ENCODE peak calls at places on chromosome 3, in seven cellular contexts. Q is astrocyte of the spinal cord, Y is psoas muscle, E is hepatocyte, A is AG10803, O is tibial nerve, R is neuronal stem cell. J is an unnamed sample.

GRCh38 chr3:56111651-56112250 is 356.5 kb downstream of the ERC2 start:
- DNase-seq in Q (no peak), Y (no peak), E (no peak), A (peak), O (no peak), R (no peak), J (no peak)

GRCh38 chr3:105610473-105610872 is 243.8 kb downstream of the ALCAM start:
- DNase-seq in Q (no peak), Y (no peak), E (no peak), A (no peak), O (no peak), R (no peak), J (no peak)

GRCh38 chr3:54733079-54733478 is 194.8 kb downstream of the LRTM1 start:
- DNase-seq in Q (no peak), Y (no peak), E (no peak), A (no peak), O (no peak), R (no peak), J (no peak)

GRCh38 chr3:163919154-163919553 is 1159.1 kb downstream of the SI start:
- DNase-seq in Q (no peak), Y (no peak), E (no peak), A (no peak), O (no peak), R (no peak), J (no peak)

GRCh38 chr3:177478170-177478859 is 281.0 kb upstream of the TBL1XR1 start:
- DNase-seq in Q (peak), Y (no peak), E (peak), A (peak), O (no peak), R (no peak), J (no peak)

GRCh38 chr3:50573566-50574279 is 4.4 kb downstream of the HEMK1 start:
- DNase-seq in Q (no peak), Y (no peak), E (no peak), A (no peak), O (no peak), R (no peak), J (no peak)

GRCh38 chr3:141217389-141217788 is 14.2 kb upstream of the PXYLP1 start:
- DNase-seq in Q (no peak), Y (no peak), E (no peak), A (no peak), O (no peak), R (no peak), J (no peak)

GRCh38 chr3:172530566-172530965 is 7.3 kb upstream of the TNFSF10 start:
- DNase-seq in Q (no peak), Y (no peak), E (no peak), A (no peak), O (no peak), R (no peak), J (no peak)

GRCh38 chr3:99781761-99782160 is 35.9 kb upstream of the CMSS1 start:
- DNase-seq in Q (peak), Y (no peak), E (no peak), A (peak), O (no peak), R (no peak), J (no peak)

GRCh38 chr3:50454671-50455070 is 48.8 kb downstream of the CACNA2D2 start:
- DNase-seq in Q (no peak), Y (no peak), E (no peak), A (no peak), O (no peak), R (no peak), J (no peak)

GRCh38 chr3:187922704-187923393 is 177.6 kb upstream of the BCL6 start:
- DNase-seq in Q (peak), Y (no peak), E (no peak), A (peak), O (no peak), R (no peak), J (no peak)

GRCh38 chr3:99108508-99108907 is 207.0 kb upstream of the DCBLD2 start:
- DNase-seq in Q (peak), Y (no peak), E (no peak), A (peak), O (no peak), R (no peak), J (no peak)

GRCh38 chr3:61579685-61580084 is 18.3 kb downstream of the PTPRG start:
- DNase-seq in Q (no peak), Y (no peak), E (no peak), A (no peak), O (no peak), R (no peak), J (no peak)

GRCh38 chr3:97991278-97991652 is 19.0 kb upstream of the RIOX2 start:
- DNase-seq in Q (no peak), Y (no peak), E (no peak), A (no peak), O (no peak), R (no peak), J (no peak)

GRCh38 chr3:12963869-12964712 is 109.1 kb downstream of the IQSEC1 start:
- DNase-seq in Q (peak), Y (peak), E (no peak), A (peak), O (no peak), R (no peak), J (peak)

DNA sequence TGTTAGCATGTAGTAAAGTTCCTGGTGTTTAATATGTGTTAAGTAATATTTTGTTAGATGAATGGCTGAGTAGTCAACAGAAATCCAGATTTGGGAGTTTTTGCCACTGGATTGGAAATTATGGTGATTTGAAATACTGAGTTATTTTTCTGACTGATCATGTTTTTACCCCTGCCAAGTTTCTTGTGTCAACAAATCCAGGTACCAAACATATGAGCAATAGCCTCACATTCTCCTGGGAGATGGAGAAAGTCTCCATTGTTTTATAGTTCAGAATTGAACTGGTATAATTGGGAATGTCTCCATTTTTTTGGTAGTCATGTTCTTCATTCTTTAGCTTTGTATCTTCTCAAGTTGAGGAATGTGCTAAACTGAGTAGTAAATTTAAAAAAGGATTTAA is 767.2 kb upstream of the LMCD1 start:
- DNase-seq in Q (peak), Y (no peak), E (no peak), A (no peak), O (no peak), R (no peak), J (no peak)
- H3K4me3 ChIP-seq in Q (no peak), Y (no peak), E (no peak), A (no peak), O (no peak), R (no peak), J (no peak)

GRCh38 chr3:24225027-24225743 is 269.5 kb downstream of the THRB start:
- DNase-seq in Q (no peak), Y (no peak), E (no peak), A (no peak), O (no peak), R (no peak), J (no peak)

GRCh38 chr3:24226402-24226801 is 268.2 kb downstream of the THRB start:
- DNase-seq in Q (no peak), Y (no peak), E (no peak), A (no peak), O (no peak), R (no peak), J (no peak)

GRCh38 chr3:24215518-24215917 is 270.4 kb downstream of the NR1D2 start:
- DNase-seq in Q (no peak), Y (no peak), E (no peak), A (no peak), O (no peak), R (no peak), J (no peak)

GRCh38 chr3:24222165-24222805 is 272.4 kb downstream of the THRB start:
- DNase-seq in Q (no peak), Y (no peak), E (no peak), A (peak), O (no peak), R (no peak), J (no peak)

GRCh38 chr3:24220859-24221657 is 273.6 kb downstream of the THRB start:
- DNase-seq in Q (peak), Y (peak), E (peak), A (peak), O (no peak), R (no peak), J (no peak)
- H3K4me3 ChIP-seq in Q (no peak), Y (no peak), E (no peak), A (no peak), O (no peak), R (no peak), J (no peak)

GRCh38 chr3:11510001-11510760 is 133.5 kb downstream of the VGLL4 start:
- DNase-seq in Q (no peak), Y (no peak), E (no peak), A (no peak), O (no peak), R (no peak), J (no peak)

GRCh38 chr3:11509175-11510000 is 134.3 kb downstream of the VGLL4 start:
- DNase-seq in Q (no peak), Y (peak), E (peak), A (peak), O (peak), R (no peak), J (peak)

GRCh38 chr3:11508346-11509174 is 135.2 kb downstream of the VGLL4 start:
- DNase-seq in Q (peak), Y (no peak), E (no peak), A (no peak), O (no peak), R (no peak), J (no peak)

GRCh38 chr3:11507719-11508118 is 136.0 kb downstream of the VGLL4 start:
- DNase-seq in Q (no peak), Y (no peak), E (no peak), A (no peak), O (no peak), R (no peak), J (no peak)
- H3K4me3 ChIP-seq in Q (no peak), Y (no peak), E (no peak), A (no peak), O (no peak), R (no peak), J (no peak)

GRCh38 chr3:127887321-127887720 is 27.7 kb upstream of the KBTBD12 start:
- DNase-seq in Q (no peak), Y (no peak), E (no peak), A (no peak), O (no peak), R (no peak), J (no peak)
- H3K4me3 ChIP-seq in Q (no peak), Y (no peak), E (no peak), A (no peak), O (no peak), R (no peak), J (no peak)

GRCh38 chr3:157498374-157498773 is 4.8 kb downstream of the VEPH1 start:
- DNase-seq in Q (no peak), Y (no peak), E (no peak), A (peak), O (no peak), R (no peak), J (no peak)
- H3K4me3 ChIP-seq in Q (no peak), Y (no peak), E (no peak), A (no peak), O (no peak), R (no peak), J (no peak)

DNA sequence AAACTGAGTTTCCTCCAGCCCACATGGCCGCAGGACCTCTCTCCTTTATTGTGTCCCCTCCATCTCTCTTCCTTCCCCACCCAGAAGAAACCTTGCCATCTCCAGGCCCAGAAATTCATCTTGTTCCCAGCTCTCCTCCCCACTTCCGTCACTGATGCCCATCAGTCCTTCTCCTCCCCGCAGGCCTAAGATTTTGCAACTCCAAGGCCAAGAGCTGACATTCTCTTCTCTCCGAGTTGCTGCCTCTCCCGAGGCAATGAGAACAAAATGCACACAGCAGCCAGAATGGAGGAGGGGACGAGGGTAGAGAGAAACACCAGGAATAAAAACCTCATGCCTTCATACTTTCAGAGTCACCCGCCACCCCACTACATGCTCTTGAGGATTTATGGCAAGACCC is 526.5 kb upstream of the PROK2 start:
- DNase-seq in Q (no peak), Y (no peak), E (no peak), A (peak), O (no peak), R (no peak), J (no peak)
- H3K4me3 ChIP-seq in Q (no peak), Y (no peak), E (no peak), A (no peak), O (no peak), R (no peak), J (no peak)

GRCh38 chr3:111691293-111691909 is 96.3 kb upstream of the ZBED2 start:
- DNase-seq in Q (peak), Y (no peak), E (peak), A (peak), O (no peak), R (no peak), J (no peak)
- H3K4me3 ChIP-seq in Q (no peak), Y (no peak), E (no peak), A (no peak), O (no peak), R (no peak), J (no peak)

GRCh38 chr3:157154563-157155333 is 5.2 kb downstream of the CCNL1 start:
- DNase-seq in Q (no peak), Y (no peak), E (no peak), A (no peak), O (no peak), R (no peak), J (no peak)
- H3K4me3 ChIP-seq in Q (no peak), Y (peak), E (no peak), A (peak), O (no peak), R (no peak), J (no peak)

GRCh38 chr3:73787620-73788019 is 162.9 kb upstream of the PDZRN3 start:
- DNase-seq in Q (no peak), Y (no peak), E (no peak), A (peak), O (no peak), R (no peak), J (no peak)
- H3K4me3 ChIP-seq in Q (no peak), Y (no peak), E (no peak), A (no peak), O (no peak), R (no peak), J (no peak)

GRCh38 chr3:156594229-156594683 is 39.3 kb upstream of the SSR3 start:
- DNase-seq in Q (no peak), Y (no peak), E (peak), A (no peak), O (no peak), R (no peak), J (no peak)
- H3K4me3 ChIP-seq in Q (no peak), Y (peak), E (no peak), A (peak), O (no peak), R (no peak), J (no peak)

J was measured in ovary.